ENCODE peak calls at places on chromosomes 12 and 14, in seven cellular contexts. I, B, Y, O, K, P and N are unnamed samples.

GRCh38 chr14:55386037-55386798 is 25.4 kb downstream of the ATG14 start:
- DNase-seq in I (no peak), B (no peak), Y (no peak), O (no peak), K (no peak), P (no peak), N (no peak)

GRCh38 chr12:38149395-38150073 is 167.0 kb upstream of the ALG10B start:
- DNase-seq in I (no peak), B (no peak), Y (no peak), O (no peak), K (no peak), P (no peak), N (no peak)

GRCh38 chr12:109389146-109389545 is 41.4 kb downstream of the MYO1H start:
- DNase-seq in I (no peak), B (no peak), Y (no peak), O (no peak), K (no peak), P (no peak), N (no peak)

GRCh38 chr14:33556382-33557121 is 394.3 kb downstream of the EGLN3 start:
- DNase-seq in I (no peak), B (no peak), Y (no peak), O (no peak), K (no peak), P (no peak), N (no peak)

GRCh38 chr14:102140750-102141145 is 1.1 kb downstream of the WDR20 start:
- DNase-seq in I (no peak), B (no peak), Y (no peak), O (no peak), K (no peak), P (no peak), N (no peak)

GRCh38 chr14:104532191-104532555 is 47.4 kb upstream of the C14orf180 start:
- DNase-seq in I (no peak), B (no peak), Y (no peak), O (no peak), K (no peak), P (no peak), N (no peak)

GRCh38 chr12:49094104-49094948 is at the start of gene DHH:
- DNase-seq in I (no peak), B (peak), Y (no peak), O (peak), K (no peak), P (peak), N (no peak)

GRCh38 chr12:80580254-80580653 is 127.2 kb upstream of the MYF6 start:
- DNase-seq in I (no peak), B (no peak), Y (no peak), O (no peak), K (no peak), P (no peak), N (no peak)

GRCh38 chr14:78170203-78170602 is at the start of gene NRXN3:
- DNase-seq in I (no peak), B (no peak), Y (no peak), O (peak), K (peak), P (peak), N (no peak)

GRCh38 chr14:77616133-77616453 is 344 bp downstream of the SPTLC2 start:
- DNase-seq in I (no peak), B (no peak), Y (no peak), O (no peak), K (no peak), P (no peak), N (no peak)

GRCh38 chr12:131882804-131883520 is 11.5 kb upstream of the ULK1 start:
- DNase-seq in I (no peak), B (peak), Y (no peak), O (peak), K (no peak), P (no peak), N (no peak)

GRCh38 chr12:108764540-108765288 is 33.4 kb upstream of the CORO1C start:
- DNase-seq in I (no peak), B (no peak), Y (no peak), O (no peak), K (no peak), P (no peak), N (no peak)

GRCh38 chr14:73612339-73613045 is at the start of gene ACOT6:
- DNase-seq in I (peak), B (peak), Y (peak), O (peak), K (peak), P (peak), N (peak)

GRCh38 chr14:24900281-24900868 is 149.6 kb downstream of the STXBP6 start:
- DNase-seq in I (no peak), B (no peak), Y (no peak), O (no peak), K (no peak), P (no peak), N (no peak)

GRCh38 chr12:52969828-52970569 is 21.1 kb downstream of the KRT18 start:
- DNase-seq in I (no peak), B (peak), Y (no peak), O (peak), K (no peak), P (no peak), N (no peak)